ENCODE peak calls at places on chromosome 2, in ten cellular contexts. H, T, N, G, W, I, E, Q, V and U are unnamed samples.

GRCh38 chr2:176149484-176150337 is 1.6 kb upstream of the HOXD4 start:
- DNase-seq in H (no peak), E (no peak), G (no peak), T (no peak), W (no peak), V (no peak), I (no peak), N (no peak), Q (peak; percentile 65), U (peak; percentile 17)

GRCh38 chr2:144430722-144431163 is 89.2 kb downstream of the ZEB2 start:
- DNase-seq in I (no peak), N (peak; percentile 83), W (no peak), G (no peak), E (peak; percentile 60), H (no peak), V (no peak), T (no peak), Q (no peak), U (no peak)

GRCh38 chr2:39618236-39618635 is 47.5 kb upstream of the TMEM178A start:
- DNase-seq in I (no peak), G (no peak), W (no peak), H (no peak), E (no peak), V (no peak), N (no peak), Q (no peak), T (no peak), U (no peak)

GRCh38 chr2:223797811-223798721 is 39.3 kb downstream of the AP1S3 start:
- DNase-seq in W (peak; percentile 51), G (no peak), V (peak; percentile 23), T (no peak), Q (peak; percentile 43), I (peak; percentile 62), N (peak; percentile 36), E (peak; percentile 47), H (no peak), U (no peak)

GRCh38 chr2:201250741-201251140 is 9.6 kb upstream of the CASP8 start:
- DNase-seq in Q (no peak), E (no peak), N (no peak), V (no peak), T (no peak), W (no peak), I (no peak), G (no peak), H (no peak), U (no peak)

GRCh38 chr2:236167297-236168109 is 683 bp downstream of the GBX2 start:
- DNase-seq in G (no peak), T (no peak), I (peak; percentile 65), N (peak; percentile 49), H (no peak), Q (peak; percentile 68), E (peak; percentile 70), V (peak; percentile 49), W (peak; percentile 66), U (no peak)

GRCh38 chr2:172701250-172701649 is 34.4 kb upstream of the RAPGEF4 start:
- DNase-seq in Q (no peak), V (no peak), W (peak; percentile 14), I (peak; percentile 93), G (no peak), E (no peak), H (no peak), N (peak; percentile 80), T (no peak), U (no peak)

GRCh38 chr2:188787002-188787660 is 187.0 kb upstream of the COL3A1 start:
- DNase-seq in Q (no peak), G (no peak), E (peak; percentile 74), V (no peak), N (peak; percentile 88), I (peak; percentile 86), H (no peak), W (no peak), T (no peak), U (no peak)

GRCh38 chr2:86464654-86465053 is 23.5 kb downstream of the KDM3A start:
- DNase-seq in I (no peak), G (no peak), T (no peak), W (no peak), N (no peak), Q (no peak), H (no peak), E (no peak), V (no peak), U (no peak)

GRCh38 chr2:101360229-101360628 is 27.1 kb downstream of the CREG2 start:
- DNase-seq in H (no peak), W (peak; percentile 49), I (peak; percentile 91), G (no peak), V (no peak), T (no peak), N (no peak), E (peak; percentile 56), Q (no peak), U (no peak)

GRCh38 chr2:9102861-9103662 is 99.6 kb upstream of the MBOAT2 start:
- DNase-seq in I (peak; percentile 75), G (no peak), H (no peak), E (peak; percentile 48), W (no peak), N (no peak), T (no peak), V (no peak), Q (no peak), U (peak; percentile 81)

GRCh38 chr2:219155054-219155644 is 5.5 kb downstream of the NHEJ1 start:
- DNase-seq in G (no peak), E (peak; percentile 88), W (peak; percentile 49), N (peak; percentile 70), V (peak; percentile 68), I (peak; percentile 78), Q (peak; percentile 57), T (no peak), H (peak; percentile 72), U (peak; percentile 35)

GRCh38 chr2:232203936-232204335 is 174.6 kb upstream of the ALPP start:
- DNase-seq in G (no peak), T (no peak), N (no peak), I (peak; percentile 33), E (no peak), Q (no peak), V (no peak), H (no peak), W (no peak), U (no peak)

GRCh38 chr2:178225011-178225817 is 30.9 kb downstream of the OSBPL6 start:
- DNase-seq in E (no peak), Q (no peak), I (peak; percentile 62), W (no peak), G (no peak), T (no peak), V (no peak), N (peak; percentile 57), H (no peak), U (no peak)

GRCh38 chr2:128301021-128301420 is 17.6 kb downstream of the HS6ST1 start:
- DNase-seq in T (no peak), Q (no peak), E (no peak), I (no peak), G (no peak), V (no peak), N (no peak), H (no peak), W (no peak), U (no peak)

GRCh38 chr2:133054297-133054696 is 384.3 kb upstream of the LYPD1 start:
- DNase-seq in V (no peak), I (peak; percentile 15), G (no peak), Q (no peak), N (peak; percentile 32), W (no peak), T (no peak), E (no peak), H (no peak), U (no peak)

GRCh38 chr2:16662440-16662839 is 3.2 kb downstream of the CYRIA start:
- DNase-seq in Q (no peak), N (no peak), V (no peak), I (peak; percentile 21), G (no peak), T (no peak), H (no peak), E (no peak), W (no peak), U (no peak)